ENCODE peak calls at places on chromosome 14, in five cellular contexts. K is left ventricle myocardium inferior, V is lung, G is heart left ventricle, Z is transverse colon. F is an unnamed sample.

GRCh38 chr14:66359500-66359899 is 126.7 kb upstream of the CCDC196 start:
- DNase-seq in V (no peak), G (peak; percentile 11), Z (no peak), K (no peak), F (peak; percentile 33)

GRCh38 chr14:20997564-20997963 is 1.5 kb upstream of the SLC39A2 start:
- DNase-seq in V (no peak), Z (no peak), G (no peak), K (no peak), F (no peak)

GRCh38 chr14:60931206-60931605 is 49.7 kb downstream of the TRMT5 start:
- DNase-seq in Z (no peak), G (no peak), V (no peak), K (no peak), F (peak; percentile 66)

GRCh38 chr14:48936352-48936751 is 649.8 kb downstream of the RPS29 start:
- DNase-seq in K (no peak), G (no peak), Z (no peak), V (no peak), F (no peak)

GRCh38 chr14:70665448-70666363 is 24.0 kb downstream of the TTC9 start:
- DNase-seq in K (no peak), V (peak; percentile 78), Z (peak; percentile 84), G (no peak), F (no peak)

GRCh38 chr14:21192875-21193535 is 37.1 kb upstream of the OR5AU1 start:
- DNase-seq in Z (no peak), G (no peak), V (no peak), K (no peak), F (peak; percentile 29)

GRCh38 chr14:75259946-75260545 is 18.6 kb upstream of the FOS start:
- DNase-seq in K (no peak), Z (no peak), G (no peak), V (no peak), F (no peak)

GRCh38 chr14:34711169-34711568 is 3.2 kb downstream of the CFL2 start:
- DNase-seq in V (no peak), Z (peak; percentile 13), G (peak; percentile 34), K (no peak), F (peak; percentile 41)

GRCh38 chr14:75469606-75470237 is 41.9 kb downstream of the JDP2 start:
- DNase-seq in Z (peak; percentile 83), V (peak; percentile 82), G (no peak), K (no peak), F (no peak)

GRCh38 chr14:64845878-64846277 is 33.8 kb downstream of the SPTB start:
- DNase-seq in Z (no peak), K (no peak), V (no peak), G (no peak), F (no peak)
- H3K27me3 ChIP-seq in Z (peaks cover 38% of the 10 kb centered on the region), K (peaks cover 33% of the 10 kb centered on the region), V (peaks cover 2% of the 10 kb centered on the region), G (no peaks in the 10 kb centered on the region), F (peaks cover 70% of the 10 kb centered on the region)

GRCh38 chr14:95326987-95327386 is 7.3 kb upstream of the CLMN start:
- DNase-seq in K (no peak), G (no peak), Z (no peak), V (no peak), F (no peak)
- H3K27me3 ChIP-seq in K (peaks cover 13% of the 10 kb centered on the region), G (no peaks in the 10 kb centered on the region), Z (no peaks in the 10 kb centered on the region), V (no peaks in the 10 kb centered on the region), F (no peaks in the 10 kb centered on the region)

GRCh38 chr14:24145219-24145618 is 1.2 kb downstream of the PSME2 start:
- DNase-seq in G (no peak), V (no peak), K (no peak), Z (no peak), F (no peak)
- H3K27me3 ChIP-seq in G (no peaks in the 10 kb centered on the region), V (no peaks in the 10 kb centered on the region), K (no peaks in the 10 kb centered on the region), Z (no peaks in the 10 kb centered on the region), F (no peaks in the 10 kb centered on the region)

GRCh38 chr14:104135904-104136471 is 2.4 kb upstream of the KIF26A start:
- DNase-seq in V (no peak), Z (no peak), K (peak; percentile 17), G (peak; percentile 13), F (peak; percentile 75)

GRCh38 chr14:104136472-104137296 is 1.7 kb upstream of the KIF26A start:
- DNase-seq in K (peak; percentile 13), V (no peak), G (peak; percentile 5), Z (no peak), F (peak; percentile 63)

GRCh38 chr14:104138098-104138890 is at the start of gene KIF26A:
- DNase-seq in G (peak; percentile 74), Z (peak; percentile 47), K (peak; percentile 60), V (no peak), F (peak; percentile 93)

GRCh38 chr14:104138891-104139459 is 588 bp downstream of the KIF26A start:
- DNase-seq in V (no peak), Z (no peak), G (no peak), K (peak; percentile 24), F (no peak)

GRCh38 chr14:104137297-104138097 is 890 bp upstream of the KIF26A start:
- DNase-seq in K (peak; percentile 68), Z (peak; percentile 73), G (peak; percentile 74), V (no peak), F (peak; percentile 88)
- H3K27me3 ChIP-seq in K (peaks cover 71% of the 10 kb centered on the region), Z (peaks cover 74% of the 10 kb centered on the region), G (peaks cover 9% of the 10 kb centered on the region), V (peaks cover 18% of the 10 kb centered on the region), F (no peaks in the 10 kb centered on the region)

DNA sequence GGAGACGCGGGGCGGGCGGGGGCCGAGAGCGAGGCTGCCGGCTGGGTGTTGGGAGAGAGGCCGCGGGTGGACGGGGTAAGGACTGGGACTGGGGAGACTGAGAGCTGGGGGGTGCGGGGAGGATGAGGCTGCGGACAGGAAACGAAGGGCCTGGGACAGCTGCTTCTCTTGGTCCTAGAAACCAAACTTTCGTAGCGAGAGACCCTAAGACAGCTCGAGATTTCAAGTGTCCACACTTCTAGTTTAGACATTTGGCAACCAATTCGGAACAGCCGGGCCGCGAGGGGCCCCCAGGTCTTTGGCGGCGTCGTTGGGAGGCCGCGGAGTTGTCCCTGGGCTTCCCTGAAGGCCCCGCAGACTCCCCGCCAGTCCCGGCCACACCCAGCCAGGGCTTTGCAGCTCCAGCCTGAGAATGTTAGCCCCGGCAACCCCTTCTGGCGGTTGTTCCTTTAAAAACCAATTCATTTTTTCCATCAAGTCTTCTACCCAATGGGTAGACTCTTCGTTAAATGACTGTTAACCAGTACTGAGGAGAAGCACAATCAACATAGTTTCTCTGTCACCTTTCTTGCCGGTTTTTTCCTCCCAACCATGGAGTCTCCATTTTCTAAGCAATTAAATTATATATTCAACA is 11.5 kb downstream of the NKX2-1 start:
- DNase-seq in G (no peak), Z (no peak), V (peak; percentile 47), K (no peak), F (no peak)
- H3K27me3 ChIP-seq in G (peaks cover 95% of the 10 kb centered on the region), Z (peaks cover 98% of the 10 kb centered on the region), V (peaks cover 8% of the 10 kb centered on the region), K (peaks cover 100% of the 10 kb centered on the region), F (peaks cover 91% of the 10 kb centered on the region)

DNA sequence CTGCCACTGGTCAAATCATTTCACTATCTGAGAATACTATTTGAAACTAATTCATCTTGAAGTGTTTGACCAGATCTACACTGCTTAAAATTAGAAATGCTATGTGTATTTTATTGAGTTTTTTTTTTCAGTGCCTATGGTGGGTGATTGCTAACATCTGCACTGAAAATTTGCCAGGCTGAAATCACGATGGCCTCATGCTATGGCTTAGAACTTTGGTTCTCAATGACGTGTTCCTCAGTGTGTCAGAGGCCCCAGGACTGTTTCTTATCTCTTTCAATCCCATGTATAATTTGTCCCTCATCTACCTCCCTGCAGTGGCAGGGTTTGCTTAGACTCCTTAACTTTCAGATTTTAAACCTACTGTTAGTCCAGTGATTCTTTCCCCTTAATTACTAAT is 36.2 kb upstream of the NKX2-8 start:
- DNase-seq in K (no peak), G (no peak), V (no peak), Z (no peak), F (no peak)
- H3K27me3 ChIP-seq in K (peaks cover 53% of the 10 kb centered on the region), G (no peaks in the 10 kb centered on the region), V (no peaks in the 10 kb centered on the region), Z (peaks cover 5% of the 10 kb centered on the region), F (no peaks in the 10 kb centered on the region)

GRCh38 chr14:55505846-55506245 is 65.4 kb upstream of the TBPL2 start:
- DNase-seq in K (no peak), V (no peak), G (no peak), Z (no peak), F (no peak)

GRCh38 chr14:55502746-55503284 is 62.4 kb upstream of the TBPL2 start:
- DNase-seq in G (no peak), V (no peak), Z (peak; percentile 58), K (no peak), F (no peak)

GRCh38 chr14:55500219-55500701 is 59.8 kb upstream of the TBPL2 start:
- DNase-seq in V (no peak), K (no peak), Z (peak; percentile 57), G (no peak), F (no peak)

GRCh38 chr14:55500708-55501107 is 60.3 kb upstream of the TBPL2 start:
- DNase-seq in Z (no peak), K (no peak), G (no peak), V (no peak), F (no peak)
- H3K27me3 ChIP-seq in Z (peaks cover 4% of the 10 kb centered on the region), K (no peaks in the 10 kb centered on the region), G (no peaks in the 10 kb centered on the region), V (no peaks in the 10 kb centered on the region), F (no peaks in the 10 kb centered on the region)

GRCh38 chr14:100629098-100629497 is 41.9 kb upstream of the BEGAIN start:
- DNase-seq in V (no peak), K (no peak), G (no peak), Z (no peak), F (no peak)
- H3K27me3 ChIP-seq in V (peaks cover 6% of the 10 kb centered on the region), K (peaks cover 84% of the 10 kb centered on the region), G (no peaks in the 10 kb centered on the region), Z (peaks cover 10% of the 10 kb centered on the region), F (no peaks in the 10 kb centered on the region)

GRCh38 chr14:104930526-104931322 is 6.0 kb downstream of the PLD4 start:
- DNase-seq in K (peak; percentile 7), Z (no peak), G (no peak), V (no peak), F (no peak)
- H3K27me3 ChIP-seq in K (peaks cover 84% of the 10 kb centered on the region), Z (peaks cover 45% of the 10 kb centered on the region), G (no peaks in the 10 kb centered on the region), V (no peaks in the 10 kb centered on the region), F (no peaks in the 10 kb centered on the region)

DNA sequence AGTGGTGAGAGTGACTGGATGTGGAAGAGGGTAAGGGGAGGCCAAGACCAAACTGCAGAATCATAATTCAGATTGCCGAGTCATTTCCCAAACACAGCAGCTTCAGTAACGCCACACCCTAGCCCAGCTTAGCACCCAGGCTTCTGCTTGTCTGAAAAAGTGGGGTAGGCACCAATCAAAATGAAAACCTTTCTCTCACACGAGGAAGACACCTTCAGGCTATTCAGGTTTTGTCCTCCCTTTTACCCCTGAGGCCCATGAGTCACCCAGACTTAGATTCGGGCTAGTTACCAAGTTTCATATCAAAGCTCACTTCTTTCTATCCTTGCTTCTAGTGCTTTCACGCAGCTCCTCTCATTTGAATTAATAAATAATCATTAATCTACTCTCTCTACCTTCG is 306.0 kb downstream of the DAD1 start:
- DNase-seq in Z (no peak), G (no peak), K (no peak), V (no peak), F (no peak)
- H3K27me3 ChIP-seq in Z (no peaks in the 10 kb centered on the region), G (no peaks in the 10 kb centered on the region), K (peaks cover 30% of the 10 kb centered on the region), V (no peaks in the 10 kb centered on the region), F (peaks cover 9% of the 10 kb centered on the region)

F was measured in BE2C.